ENCODE peak calls at places on chromosomes 11 and 22, in five cellular contexts. M is NCI-H510A, R is Right ventricle myocardium superior, B is PC-3, X is AG08395. Z is an unnamed sample.

GRCh38 chr11:33383075-33383919 is 126.1 kb downstream of the HIPK3 start:
- DNase-seq in M (no peak), R (no peak), B (no peak), X (no peak), Z (no peak)

GRCh38 chr11:24386551-24387404 is 110.1 kb upstream of the LUZP2 start:
- DNase-seq in M (no peak), R (no peak), B (peak), X (peak), Z (no peak)

GRCh38 chr11:2483426-2483825 is 38.6 kb downstream of the KCNQ1 start:
- DNase-seq in M (no peak), R (no peak), B (no peak), X (peak), Z (no peak)

GRCh38 chr22:50724616-50725015 is 13.4 kb upstream of the ACR start:
- DNase-seq in M (no peak), R (peak), B (no peak), X (no peak), Z (no peak)

GRCh38 chr11:209275-210121 is 2.0 kb downstream of the RIC8A start:
- DNase-seq in M (no peak), R (peak), B (no peak), X (peak), Z (no peak)

GRCh38 chr22:49689255-49689770 is 138.4 kb downstream of the BRD1 start:
- DNase-seq in M (no peak), R (no peak), B (no peak), X (no peak), Z (no peak)

GRCh38 chr11:2685566-2686359 is 14.0 kb downstream of the KCNQ1OT1 start:
- DNase-seq in M (no peak), R (peak), B (no peak), X (no peak), Z (no peak)

GRCh38 chr11:36333468-36333867 is 37.4 kb downstream of the PRR5L start:
- DNase-seq in M (no peak), R (no peak), B (peak), X (peak), Z (no peak)

GRCh38 chr22:36331912-36332622 is 55.7 kb downstream of the MYH9 start:
- DNase-seq in M (no peak), R (peak), B (peak), X (no peak), Z (peak)

GRCh38 chr11:26551186-26551801 is 20.8 kb downstream of the MUC15 start:
- DNase-seq in M (no peak), R (no peak), B (peak), X (no peak), Z (no peak)

GRCh38 chr22:47146941-47147340 is 384.5 kb downstream of the TBC1D22A start:
- DNase-seq in M (no peak), R (no peak), B (no peak), X (no peak), Z (no peak)

GRCh38 chr11:130427581-130428211 is 713 bp downstream of the ADAMTS8 start:
- DNase-seq in M (no peak), R (no peak), B (no peak), X (no peak), Z (peak)

GRCh38 chr22:34105461-34106062 is 185.3 kb upstream of the LARGE1 start:
- DNase-seq in M (peak), R (peak), B (peak), X (no peak), Z (peak)

GRCh38 chr11:108551653-108552462 is 41.7 kb downstream of the EXPH5 start:
- DNase-seq in M (no peak), R (no peak), B (no peak), X (peak), Z (no peak)

GRCh38 chr11:79108851-79109250 is 332.0 kb downstream of the TENM4 start:
- DNase-seq in M (no peak), R (no peak), B (peak), X (peak), Z (no peak)

GRCh38 chr11:36433896-36434295 is 76.2 kb downstream of the TRAF6 start:
- DNase-seq in M (no peak), R (no peak), B (no peak), X (no peak), Z (no peak)

GRCh38 chr11:26478710-26479109 is 93.4 kb downstream of the MUC15 start:
- DNase-seq in M (no peak), R (no peak), B (no peak), X (no peak), Z (no peak)

GRCh38 chr11:35259529-35259928 is 120.6 kb downstream of the CD44 start:
- DNase-seq in M (no peak), R (no peak), B (no peak), X (no peak), Z (no peak)

GRCh38 chr11:122267602-122268001 is 151.6 kb upstream of the BLID start:
- DNase-seq in M (no peak), R (no peak), B (peak), X (peak), Z (no peak)

GRCh38 chr11:69644071-69644961 is 3.4 kb downstream of the CCND1 start:
- DNase-seq in M (peak), R (peak), B (peak), X (peak), Z (peak)

GRCh38 chr11:65895482-65895981 is 4.7 kb downstream of the FOSL1 start:
- DNase-seq in M (no peak), R (no peak), B (peak), X (no peak), Z (no peak)

GRCh38 chr11:69157156-69157821 is 1.6 kb downstream of the SMIM38 start:
- DNase-seq in M (peak), R (peak), B (no peak), X (peak), Z (peak)

GRCh38 chr22:39629851-39630250 is 59.3 kb downstream of the CACNA1I start:
- DNase-seq in M (no peak), R (no peak), B (no peak), X (no peak), Z (no peak)

GRCh38 chr11:96199563-96200025 is 143.4 kb downstream of the MAML2 start:
- DNase-seq in M (no peak), R (no peak), B (peak), X (no peak), Z (no peak)

GRCh38 chr11:99739464-99740089 is 718.8 kb downstream of the CNTN5 start:
- DNase-seq in M (no peak), R (no peak), B (peak), X (peak), Z (no peak)

GRCh38 chr11:10926801-10927200 is 68.9 kb upstream of the ZBED5 start:
- DNase-seq in M (no peak), R (no peak), B (peak), X (no peak), Z (no peak)

GRCh38 chr11:34621876-34622275 is 983 bp downstream of the EHF start:
- DNase-seq in M (no peak), R (no peak), B (peak), X (no peak), Z (no peak)

GRCh38 chr22:47091241-47091691 is 328.8 kb downstream of the TBC1D22A start:
- DNase-seq in M (no peak), R (no peak), B (no peak), X (no peak), Z (no peak)

GRCh38 chr22:38461414-38462081 is 6.3 kb upstream of the KDELR3 start:
- DNase-seq in M (peak), R (peak), B (peak), X (peak), Z (peak)

GRCh38 chr11:77113382-77114088 is 10.9 kb downstream of the OMP start:
- DNase-seq in M (no peak), R (peak), B (peak), X (peak), Z (no peak)

GRCh38 chr11:86275493-86276370 is 26.3 kb upstream of the HIKESHI start:
- DNase-seq in M (no peak), R (no peak), B (no peak), X (no peak), Z (no peak)

GRCh38 chr11:71191201-71191600 is 61.2 kb downstream of the SHANK2 start:
- DNase-seq in M (no peak), R (no peak), B (no peak), X (no peak), Z (no peak)

GRCh38 chr11:110160016-110160415 is 66.8 kb downstream of the ZC3H12C start:
- DNase-seq in M (no peak), R (no peak), B (peak), X (no peak), Z (no peak)

GRCh38 chr11:44611687-44612437 is 46.4 kb downstream of the CD82 start:
- DNase-seq in M (no peak), R (no peak), B (no peak), X (no peak), Z (peak)

GRCh38 chr11:111730031-111730430 is 36.2 kb downstream of the PPP2R1B start:
- DNase-seq in M (no peak), R (no peak), B (no peak), X (no peak), Z (no peak)

Z was measured in left ventricle myocardium inferior.